ENCODE peak calls at places on chromosomes 7 and 10, in eight cellular contexts. M is RWPE1; S is ureter; O is naive B cell; V is progenitor cell of endocrine pancreas; H is stimulated activated CD8-positive, alpha-beta memory T cell treated with anti-CD3 and anti-CD28 coated beads, Interleukin-7, amount 100 ng/mL, for 1 hour; F is cardiac fibroblast; T is GOT3. P is an unnamed sample.

GRCh38 chr7:18619311-18619710 is 123.8 kb downstream of the HDAC9 start:
- DNase-seq in M (no peak), T (no peak), V (no peak), F (no peak), H (no peak), S (no peak), O (no peak), P (no peak)

GRCh38 chr10:84298077-84298476 is 30.3 kb upstream of the CCSER2 start:
- DNase-seq in V (no peak), F (no peak), O (no peak), S (no peak), M (no peak), T (no peak), H (no peak), P (no peak)

GRCh38 chr10:98041352-98042043 is 11.1 kb upstream of the CRTAC1 start:
- DNase-seq in S (peak; percentile 61), M (peak; percentile 69), O (no peak), F (peak; percentile 68), V (peak; percentile 63), H (no peak), T (peak; percentile 15), P (peak; percentile 50)

GRCh38 chr10:72830625-72831024 is 62.9 kb upstream of the OIT3 start:
- DNase-seq in S (no peak), V (no peak), T (no peak), M (no peak), H (no peak), O (no peak), F (no peak), P (no peak)

GRCh38 chr7:66740302-66740979 is at the start of gene RABGEF1:
- DNase-seq in H (peak; percentile 97), S (peak; percentile 98), F (peak; percentile 97), O (peak; percentile 98), M (peak; percentile 95), V (peak; percentile 90), T (peak; percentile 82), P (peak; percentile 91)

GRCh38 chr10:86361134-86362128 is 5.2 kb downstream of the GRID1 start:
- DNase-seq in F (no peak), S (no peak), O (no peak), M (no peak), T (no peak), H (no peak), V (no peak), P (no peak)

GRCh38 chr7:93426297-93426696 is 148.2 kb downstream of the CALCR start:
- DNase-seq in H (no peak), F (no peak), V (no peak), M (no peak), S (no peak), O (no peak), T (no peak), P (no peak)

GRCh38 chr10:100823194-100823593 is 77.8 kb downstream of the PAX2 start:
- DNase-seq in H (no peak), O (no peak), F (no peak), M (no peak), S (no peak), V (no peak), T (no peak), P (no peak)

GRCh38 chr10:21217107-21217506 is 308.4 kb downstream of the SKIDA1 start:
- DNase-seq in H (no peak), V (no peak), O (no peak), M (no peak), F (peak; percentile 54), T (no peak), S (no peak), P (no peak)

GRCh38 chr7:21616796-21617436 is 74.1 kb downstream of the DNAH11 start:
- DNase-seq in O (no peak), F (peak; percentile 5), M (peak; percentile 76), H (no peak), S (no peak), V (no peak), T (no peak), P (no peak)

GRCh38 chr7:78020874-78021249 is 222.3 kb downstream of the PHTF2 start:
- DNase-seq in M (no peak), H (no peak), F (no peak), S (no peak), T (no peak), V (no peak), O (no peak), P (peak; percentile 3)

GRCh38 chr7:100629117-100629711 is 12.1 kb downstream of the TFR2 start:
- DNase-seq in M (no peak), F (peak; percentile 23), H (no peak), S (no peak), V (no peak), T (no peak), O (no peak), P (no peak)

GRCh38 chr10:10544890-10545289 is 472.8 kb upstream of the CELF2 start:
- DNase-seq in V (no peak), M (no peak), F (no peak), T (no peak), S (no peak), O (no peak), H (no peak), P (no peak)

GRCh38 chr7:66076459-66077329 is 1.1 kb downstream of the ASL start:
- DNase-seq in H (no peak), S (no peak), F (no peak), M (no peak), T (no peak), O (no peak), V (no peak), P (no peak)

GRCh38 chr7:96962221-96962620 is 43.1 kb upstream of the DLX6 start:
- DNase-seq in T (no peak), H (no peak), M (no peak), F (no peak), V (no peak), S (no peak), O (no peak), P (peak; percentile 75)

GRCh38 chr10:104330168-104331117 is 7.8 kb downstream of the ITPRIP start:
- DNase-seq in H (no peak), S (peak; percentile 72), F (peak; percentile 94), M (peak; percentile 60), V (no peak), T (no peak), O (no peak), P (peak; percentile 92)